ENCODE peak calls at places on chromosomes 13 and 19, in five cellular contexts. Z is choroid plexus epithelial cell, W is endothelial cell of umbilical vein, D is WTC11, S is H9. C is an unnamed sample.

GRCh38 chr13:109175666-109176065 is 546.3 kb downstream of the MYO16 start:
- DNase-seq in D (no peak), W (no peak), Z (no peak), S (no peak), C (no peak)

GRCh38 chr13:23657056-23657455 is 86.8 kb downstream of the TNFRSF19 start:
- DNase-seq in W (no peak), Z (no peak), S (no peak), D (no peak), C (no peak)

GRCh38 chr19:34217952-34218817 is 36.2 kb upstream of the GARRE1 start:
- DNase-seq in S (no peak), D (no peak), Z (peak; percentile 99), W (peak; percentile 58), C (peak; percentile 34)

GRCh38 chr13:40664100-40665060 is 2.1 kb downstream of the FOXO1 start:
- DNase-seq in W (peak; percentile 64), S (peak; percentile 37), Z (peak; percentile 61), D (peak; percentile 45), C (peak; percentile 76)

GRCh38 chr13:98485561-98485960 is 91.3 kb downstream of the STK24 start:
- DNase-seq in S (no peak), W (no peak), D (no peak), Z (no peak), C (no peak)

GRCh38 chr13:40774672-40775071 is 3.7 kb upstream of the MRPS31 start:
- DNase-seq in Z (no peak), S (no peak), W (no peak), D (no peak), C (no peak)

GRCh38 chr13:44347905-44348304 is 25.7 kb upstream of the SERP2 start:
- DNase-seq in S (no peak), Z (no peak), D (no peak), W (no peak), C (no peak)

GRCh38 chr19:34428549-34429285 is 536 bp downstream of the UBA2 start:
- DNase-seq in W (peak; percentile 41), D (no peak), Z (peak; percentile 26), S (no peak), C (peak; percentile 35)

GRCh38 chr19:7866399-7867091 is 7.6 kb downstream of the PRR36 start:
- DNase-seq in S (no peak), W (no peak), D (no peak), Z (no peak), C (no peak)

GRCh38 chr13:45468676-45469075 is 3.9 kb downstream of the COG3 start:
- DNase-seq in W (no peak), Z (peak; percentile 31), S (no peak), D (no peak), C (no peak)

GRCh38 chr13:106520205-106521004 is 15.1 kb downstream of the EFNB2 start:
- DNase-seq in Z (peak; percentile 76), S (no peak), D (no peak), W (peak; percentile 55), C (no peak)

GRCh38 chr19:57648336-57649003 is 15.5 kb downstream of the ZNF211 start:
- DNase-seq in D (no peak), S (no peak), Z (no peak), W (no peak), C (no peak)

GRCh38 chr13:23636360-23636759 is 66.1 kb downstream of the TNFRSF19 start:
- DNase-seq in W (no peak), S (no peak), D (no peak), Z (no peak), C (no peak)

GRCh38 chr13:40600145-40600751 is 66.2 kb downstream of the FOXO1 start:
- DNase-seq in W (no peak), D (no peak), S (no peak), Z (no peak), C (no peak)

GRCh38 chr19:55454787-55455243 is 6.6 kb downstream of the ISOC2 start:
- DNase-seq in Z (peak; percentile 59), W (peak; percentile 22), S (peak; percentile 73), D (peak; percentile 83), C (peak; percentile 78)

GRCh38 chr13:110301606-110302131 is 5.3 kb downstream of the COL4A1 start:
- DNase-seq in Z (peak; percentile 89), D (no peak), W (no peak), S (no peak), C (no peak)

GRCh38 chr19:21210037-21210621 is 68.3 kb downstream of the ZNF431 start:
- DNase-seq in W (no peak), D (no peak), S (no peak), Z (no peak), C (no peak)

GRCh38 chr13:109101550-109102144 is 472.2 kb downstream of the MYO16 start:
- DNase-seq in W (no peak), S (no peak), Z (no peak), D (no peak), C (no peak)

GRCh38 chr19:862529-863304 is 3.3 kb downstream of the CFD start:
- DNase-seq in W (peak; percentile 47), D (peak; percentile 94), Z (peak; percentile 54), S (peak; percentile 92), C (peak; percentile 90)

GRCh38 chr13:31191748-31192147 is 8.0 kb upstream of the B3GLCT start:
- DNase-seq in D (no peak), W (no peak), Z (no peak), S (no peak), C (no peak)

GRCh38 chr13:107642841-107643240 is 572.5 kb downstream of the LIG4 start:
- DNase-seq in Z (no peak), S (no peak), W (no peak), D (no peak), C (no peak)

GRCh38 chr13:31947506-31947905 is 84.1 kb upstream of the FRY start:
- DNase-seq in W (no peak), S (no peak), Z (no peak), D (no peak), C (no peak)

GRCh38 chr13:73697166-73697565 is 437.0 kb downstream of the KLF12 start:
- DNase-seq in W (no peak), S (no peak), D (no peak), Z (no peak), C (no peak)

GRCh38 chr13:97339019-97339988 is 94.7 kb upstream of the RAP2A start:
- DNase-seq in D (no peak), W (no peak), S (no peak), Z (peak; percentile 57), C (no peak)

GRCh38 chr13:24165746-24166145 is 5.2 kb downstream of the SPATA13 start:
- DNase-seq in S (no peak), Z (peak; percentile 35), D (no peak), W (peak; percentile 16), C (no peak)

GRCh38 chr13:40375522-40376171 is 290.8 kb downstream of the FOXO1 start:
- DNase-seq in Z (no peak), W (no peak), S (no peak), D (no peak), C (no peak)

GRCh38 chr19:3986260-3987041 is 1.2 kb upstream of the EEF2 start:
- DNase-seq in D (peak; percentile 77), S (peak; percentile 81), W (peak; percentile 82), Z (peak; percentile 89), C (no peak)

GRCh38 chr13:20221772-20222171 is 10.3 kb downstream of the GJB6 start:
- DNase-seq in Z (no peak), W (no peak), S (no peak), D (no peak), C (no peak)

GRCh38 chr13:84255226-84255625 is 373.0 kb upstream of the SLITRK1 start:
- DNase-seq in Z (no peak), W (no peak), S (no peak), D (no peak), C (no peak)

GRCh38 chr13:49240017-49240416 is 7.7 kb upstream of the CDADC1 start:
- DNase-seq in W (peak; percentile 41), D (peak; percentile 18), S (no peak), Z (peak; percentile 64), C (peak; percentile 36)

DNA sequence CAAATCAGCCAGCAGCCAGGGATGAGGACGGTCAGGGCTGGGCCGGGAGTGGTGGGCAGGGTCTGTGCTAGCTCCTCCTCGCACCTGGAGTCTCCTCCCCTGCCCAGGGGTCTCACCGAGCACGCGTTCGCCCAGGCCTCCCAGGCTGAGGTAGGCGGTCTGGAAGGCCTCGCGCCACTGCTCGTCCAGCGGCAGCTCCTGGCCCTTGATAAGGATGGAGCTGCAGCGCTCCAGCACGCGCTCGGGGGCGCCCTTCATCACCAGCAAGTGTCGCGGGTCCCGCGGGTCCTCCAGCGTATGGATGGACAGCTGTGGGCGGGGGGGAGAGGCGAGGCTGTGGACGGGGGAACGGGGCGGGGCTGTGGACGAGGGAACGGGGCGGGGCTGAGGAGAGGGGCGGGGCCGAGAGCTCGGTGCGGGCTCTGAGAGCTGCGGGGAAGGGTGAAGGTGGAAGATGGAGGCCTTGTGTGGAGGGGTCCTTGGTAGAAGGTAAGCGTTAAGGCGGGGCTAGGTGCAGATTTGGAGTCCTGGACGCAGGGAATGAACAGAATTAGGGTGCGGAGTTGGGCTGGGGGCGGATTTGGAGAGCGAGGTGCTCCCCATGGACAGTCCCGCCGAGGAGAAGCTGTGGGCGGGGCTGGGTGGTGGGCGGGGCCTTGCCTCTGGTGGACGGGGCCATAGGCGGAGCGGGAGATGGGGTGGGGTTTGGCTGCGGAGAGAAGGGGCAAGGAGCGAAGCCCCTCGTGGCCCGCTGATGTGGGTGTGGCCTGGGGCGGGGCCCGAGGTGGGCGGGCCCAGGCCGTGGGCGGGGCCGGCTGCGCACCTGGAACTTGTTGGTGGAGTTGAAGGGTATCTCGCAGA is 5.7 kb downstream of the ATP4A start:
- DNase-seq in W (peak; percentile 71), S (peak; percentile 98), D (peak; percentile 100), Z (peak; percentile 50), C (peak; percentile 72)
- TF ChIP-seq CTCF in W (no peak), S (peak; percentile 11), D (no peak), Z (no peak), C (no peak)

GRCh38 chr13:112069063-112069726 is 2.2 kb downstream of the SOX1 start:
- DNase-seq in W (no peak), Z (no peak), D (no peak), S (no peak), C (no peak)
- TF ChIP-seq CTCF in W (no peak), Z (no peak), D (no peak), S (no peak), C (no peak)

DNA sequence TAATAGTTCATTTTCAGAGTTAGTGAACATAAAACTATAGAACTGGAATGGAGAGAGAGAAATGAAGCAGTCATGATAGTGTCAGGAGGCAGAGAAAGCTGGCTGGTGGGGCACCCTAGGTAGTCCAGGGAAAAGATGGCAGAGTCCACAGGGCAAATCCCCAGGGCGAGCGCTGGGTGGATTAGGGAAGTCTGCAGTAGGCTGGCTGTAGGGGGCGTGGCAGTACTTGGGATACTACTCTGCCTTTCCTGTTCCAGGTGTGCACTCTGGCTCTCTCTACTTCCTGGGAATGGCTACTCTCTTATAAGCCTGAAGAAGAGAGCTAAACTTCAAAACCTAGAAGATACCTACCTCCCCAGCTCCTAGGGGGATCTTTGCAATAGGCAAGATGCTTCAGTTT is 232.9 kb upstream of the SLC10A2 start:
- DNase-seq in Z (no peak), W (no peak), S (peak; percentile 76), D (peak; percentile 78), C (no peak)
- TF ChIP-seq CTCF in Z (no peak), W (no peak), S (peak; percentile 61), D (peak; percentile 13), C (no peak)

GRCh38 chr19:35498984-35499383 is 8.7 kb upstream of the KRTDAP start:
- DNase-seq in S (no peak), Z (no peak), D (no peak), W (no peak), C (no peak)

GRCh38 chr19:35495107-35496064 is 5.1 kb upstream of the KRTDAP start:
- DNase-seq in W (peak; percentile 44), Z (peak; percentile 73), D (peak; percentile 68), S (peak; percentile 76), C (peak; percentile 85)

GRCh38 chr19:35498220-35498619 is 8.0 kb upstream of the KRTDAP start:
- DNase-seq in D (no peak), Z (no peak), W (no peak), S (no peak), C (no peak)

GRCh38 chr19:35500611-35501010 is 10.3 kb upstream of the KRTDAP start:
- DNase-seq in D (no peak), S (no peak), Z (no peak), W (no peak), C (no peak)

GRCh38 chr19:35497406-35497805 is 7.1 kb upstream of the KRTDAP start:
- DNase-seq in Z (no peak), S (no peak), W (no peak), D (no peak), C (no peak)
- TF ChIP-seq CTCF in Z (no peak), S (peak; percentile 17), W (no peak), D (no peak), C (no peak)